ENCODE peak calls at places on chromosomes 2 and 18, in nine cellular contexts. One of them, this sample, is unnamed.

GRCh38 chr2:200740907-200741306 is 70.8 kb upstream of the BZW1 start:
- DNase-seq in stimulated activated CD4-positive, alpha-beta T cell treated with anti-CD3 and anti-CD28 coated beads, Interleukin-1b, Interleukin-23, amount 100 ng/mL, for 24 hours: no peak
- DNase-seq in NCI-H1436 treated with DMSO at 0.1 percent for 48 hours: no peak
- DNase-seq in HFFc6: no peak
- DNase-seq in heart right ventricle: no peak
- DNase-seq in NCI-H1092: no peak
- DNase-seq in activated T-helper 9 cell treated with anti-CD3 and anti-CD28 coated beads, Interleukin-2, amount 50 U/mL, for 16 hours: no peak
- DNase-seq in tibial nerve: no peak
- DNase-seq in esophagus squamous epithelium: no peak
- DNase-seq in this sample: no peak

GRCh38 chr18:4107049-4107459 is 348.1 kb downstream of the DLGAP1 start:
- DNase-seq in stimulated activated CD4-positive, alpha-beta T cell treated with anti-CD3 and anti-CD28 coated beads, Interleukin-1b, Interleukin-23, amount 100 ng/mL, for 24 hours: no peak
- DNase-seq in NCI-H1436 treated with DMSO at 0.1 percent for 48 hours: no peak
- DNase-seq in HFFc6: no peak
- DNase-seq in heart right ventricle: no peak
- DNase-seq in NCI-H1092: no peak
- DNase-seq in activated T-helper 9 cell treated with anti-CD3 and anti-CD28 coated beads, Interleukin-2, amount 50 U/mL, for 16 hours: no peak
- DNase-seq in tibial nerve: no peak
- DNase-seq in esophagus squamous epithelium: no peak
- DNase-seq in this sample: no peak

GRCh38 chr2:30979822-30980245 is 158.4 kb downstream of the GALNT14 start:
- DNase-seq in stimulated activated CD4-positive, alpha-beta T cell treated with anti-CD3 and anti-CD28 coated beads, Interleukin-1b, Interleukin-23, amount 100 ng/mL, for 24 hours: no peak
- DNase-seq in NCI-H1436 treated with DMSO at 0.1 percent for 48 hours: no peak
- DNase-seq in HFFc6: peak
- DNase-seq in heart right ventricle: peak
- DNase-seq in NCI-H1092: no peak
- DNase-seq in activated T-helper 9 cell treated with anti-CD3 and anti-CD28 coated beads, Interleukin-2, amount 50 U/mL, for 16 hours: no peak
- DNase-seq in tibial nerve: no peak
- DNase-seq in esophagus squamous epithelium: no peak
- DNase-seq in this sample: no peak

GRCh38 chr2:223545830-223546229 is 56.3 kb downstream of the SCG2 start:
- DNase-seq in stimulated activated CD4-positive, alpha-beta T cell treated with anti-CD3 and anti-CD28 coated beads, Interleukin-1b, Interleukin-23, amount 100 ng/mL, for 24 hours: no peak
- DNase-seq in NCI-H1436 treated with DMSO at 0.1 percent for 48 hours: no peak
- DNase-seq in HFFc6: no peak
- DNase-seq in heart right ventricle: no peak
- DNase-seq in NCI-H1092: no peak
- DNase-seq in activated T-helper 9 cell treated with anti-CD3 and anti-CD28 coated beads, Interleukin-2, amount 50 U/mL, for 16 hours: no peak
- DNase-seq in tibial nerve: no peak
- DNase-seq in esophagus squamous epithelium: no peak
- DNase-seq in this sample: no peak

GRCh38 chr18:27863780-27864430 is 313.0 kb downstream of the CDH2 start:
- DNase-seq in stimulated activated CD4-positive, alpha-beta T cell treated with anti-CD3 and anti-CD28 coated beads, Interleukin-1b, Interleukin-23, amount 100 ng/mL, for 24 hours: no peak
- DNase-seq in NCI-H1436 treated with DMSO at 0.1 percent for 48 hours: no peak
- DNase-seq in HFFc6: no peak
- DNase-seq in heart right ventricle: peak
- DNase-seq in NCI-H1092: no peak
- DNase-seq in activated T-helper 9 cell treated with anti-CD3 and anti-CD28 coated beads, Interleukin-2, amount 50 U/mL, for 16 hours: no peak
- DNase-seq in tibial nerve: no peak
- DNase-seq in esophagus squamous epithelium: no peak
- DNase-seq in this sample: no peak

GRCh38 chr2:129402076-129402475 is 577.4 kb upstream of the RAB6C start:
- DNase-seq in stimulated activated CD4-positive, alpha-beta T cell treated with anti-CD3 and anti-CD28 coated beads, Interleukin-1b, Interleukin-23, amount 100 ng/mL, for 24 hours: no peak
- DNase-seq in NCI-H1436 treated with DMSO at 0.1 percent for 48 hours: no peak
- DNase-seq in HFFc6: no peak
- DNase-seq in heart right ventricle: no peak
- DNase-seq in NCI-H1092: no peak
- DNase-seq in activated T-helper 9 cell treated with anti-CD3 and anti-CD28 coated beads, Interleukin-2, amount 50 U/mL, for 16 hours: no peak
- DNase-seq in tibial nerve: no peak
- DNase-seq in esophagus squamous epithelium: no peak
- DNase-seq in this sample: no peak

GRCh38 chr2:182866461-182867369 is at the start of gene FRZB:
- DNase-seq in stimulated activated CD4-positive, alpha-beta T cell treated with anti-CD3 and anti-CD28 coated beads, Interleukin-1b, Interleukin-23, amount 100 ng/mL, for 24 hours: no peak
- DNase-seq in NCI-H1436 treated with DMSO at 0.1 percent for 48 hours: no peak
- DNase-seq in HFFc6: peak
- DNase-seq in heart right ventricle: peak
- DNase-seq in NCI-H1092: peak
- DNase-seq in activated T-helper 9 cell treated with anti-CD3 and anti-CD28 coated beads, Interleukin-2, amount 50 U/mL, for 16 hours: no peak
- DNase-seq in tibial nerve: peak
- DNase-seq in esophagus squamous epithelium: no peak
- DNase-seq in this sample: no peak

GRCh38 chr2:46268986-46269385 is 28.2 kb upstream of the EPAS1 start:
- DNase-seq in stimulated activated CD4-positive, alpha-beta T cell treated with anti-CD3 and anti-CD28 coated beads, Interleukin-1b, Interleukin-23, amount 100 ng/mL, for 24 hours: no peak
- DNase-seq in NCI-H1436 treated with DMSO at 0.1 percent for 48 hours: no peak
- DNase-seq in HFFc6: peak
- DNase-seq in heart right ventricle: no peak
- DNase-seq in NCI-H1092: no peak
- DNase-seq in activated T-helper 9 cell treated with anti-CD3 and anti-CD28 coated beads, Interleukin-2, amount 50 U/mL, for 16 hours: no peak
- DNase-seq in tibial nerve: no peak
- DNase-seq in esophagus squamous epithelium: no peak
- DNase-seq in this sample: no peak

GRCh38 chr18:49238433-49239042 is 221.9 kb downstream of the DYM start:
- DNase-seq in stimulated activated CD4-positive, alpha-beta T cell treated with anti-CD3 and anti-CD28 coated beads, Interleukin-1b, Interleukin-23, amount 100 ng/mL, for 24 hours: no peak
- DNase-seq in NCI-H1436 treated with DMSO at 0.1 percent for 48 hours: no peak
- DNase-seq in HFFc6: peak
- DNase-seq in heart right ventricle: peak
- DNase-seq in NCI-H1092: peak
- DNase-seq in activated T-helper 9 cell treated with anti-CD3 and anti-CD28 coated beads, Interleukin-2, amount 50 U/mL, for 16 hours: no peak
- DNase-seq in tibial nerve: no peak
- DNase-seq in esophagus squamous epithelium: no peak
- DNase-seq in this sample: no peak

GRCh38 chr2:136765736-136766323 is 485 bp downstream of the THSD7B start:
- DNase-seq in stimulated activated CD4-positive, alpha-beta T cell treated with anti-CD3 and anti-CD28 coated beads, Interleukin-1b, Interleukin-23, amount 100 ng/mL, for 24 hours: no peak
- DNase-seq in NCI-H1436 treated with DMSO at 0.1 percent for 48 hours: no peak
- DNase-seq in HFFc6: no peak
- DNase-seq in heart right ventricle: no peak
- DNase-seq in NCI-H1092: no peak
- DNase-seq in activated T-helper 9 cell treated with anti-CD3 and anti-CD28 coated beads, Interleukin-2, amount 50 U/mL, for 16 hours: no peak
- DNase-seq in tibial nerve: no peak
- DNase-seq in esophagus squamous epithelium: no peak
- DNase-seq in this sample: no peak